ENCODE peak calls at places on chromosomes 3 and 15, in six cellular contexts. W is Panc1; B is Right ventricle myocardium superior; Y is EL; G is H54; S is activated naive CD8-positive, alpha-beta T cell treated with anti-CD3 and anti-CD28 coated beads, Interleukin-2, amount 50 U/mL, for 24 hours. Z is an unnamed sample.

GRCh38 chr15:63420333-63420741 is 38.7 kb upstream of the CA12 start:
- DNase-seq in W (no peak), B (no peak), Y (peak), G (no peak), S (no peak), Z (no peak)

GRCh38 chr15:57235865-57236264 is 140.4 kb upstream of the CGNL1 start:
- DNase-seq in W (no peak), B (no peak), Y (peak), G (no peak), S (no peak), Z (no peak)

GRCh38 chr3:79019137-79019923 is 748.5 kb downstream of the ROBO1 start:
- DNase-seq in W (peak), B (peak), Y (peak), G (peak), S (peak), Z (peak)

GRCh38 chr15:58698887-58699641 is 50.4 kb downstream of the ADAM10 start:
- DNase-seq in W (no peak), B (no peak), Y (no peak), G (no peak), S (no peak), Z (no peak)

GRCh38 chr15:35858707-35859106 is 312.7 kb upstream of the DPH6 start:
- DNase-seq in W (no peak), B (no peak), Y (no peak), G (no peak), S (no peak), Z (no peak)

GRCh38 chr3:72159487-72159886 is 374.5 kb upstream of the PROK2 start:
- DNase-seq in W (no peak), B (no peak), Y (no peak), G (no peak), S (no peak), Z (no peak)

GRCh38 chr15:98951004-98951403 is 56.6 kb downstream of the PGPEP1L start:
- DNase-seq in W (no peak), B (no peak), Y (no peak), G (no peak), S (no peak), Z (no peak)

GRCh38 chr3:187006884-187007630 is 76.7 kb downstream of the ST6GAL1 start:
- DNase-seq in W (no peak), B (no peak), Y (no peak), G (no peak), S (no peak), Z (no peak)

GRCh38 chr3:49004352-49005297 is 2.6 kb upstream of the WDR6 start:
- DNase-seq in W (no peak), B (peak), Y (no peak), G (no peak), S (no peak), Z (no peak)

GRCh38 chr15:74664028-74664616 is 31.7 kb downstream of the EDC3 start:
- DNase-seq in W (no peak), B (peak), Y (peak), G (no peak), S (no peak), Z (no peak)

GRCh38 chr3:28905798-28906197 is 375.1 kb upstream of the RBMS3 start:
- DNase-seq in W (no peak), B (no peak), Y (no peak), G (no peak), S (no peak), Z (no peak)

GRCh38 chr15:101551696-101552591 is 62.4 kb upstream of the PCSK6 start:
- DNase-seq in W (no peak), B (no peak), Y (no peak), G (no peak), S (no peak), Z (no peak)

GRCh38 chr3:65493938-65494337 is 544.8 kb downstream of the MAGI1 start:
- DNase-seq in W (no peak), B (no peak), Y (no peak), G (no peak), S (no peak), Z (no peak)

GRCh38 chr3:195550723-195551122 is 7.6 kb upstream of the PPP1R2 start:
- DNase-seq in W (no peak), B (no peak), Y (no peak), G (no peak), S (peak), Z (peak)

GRCh38 chr15:42371125-42371524 is 11.8 kb downstream of the CAPN3 start:
- DNase-seq in W (no peak), B (no peak), Y (peak), G (no peak), S (no peak), Z (no peak)

GRCh38 chr15:36080759-36081158 is 498.7 kb upstream of the CDIN1 start:
- DNase-seq in W (no peak), B (peak), Y (no peak), G (no peak), S (no peak), Z (no peak)

GRCh38 chr3:197353867-197354180 is 55.4 kb upstream of the DLG1 start:
- DNase-seq in W (no peak), B (no peak), Y (peak), G (no peak), S (no peak), Z (no peak)

GRCh38 chr3:29412117-29412516 is 131.2 kb downstream of the RBMS3 start:
- DNase-seq in W (no peak), B (no peak), Y (no peak), G (no peak), S (no peak), Z (no peak)

GRCh38 chr3:102006812-102007485 is 157.6 kb downstream of the NFKBIZ start:
- DNase-seq in W (peak), B (peak), Y (peak), G (peak), S (no peak), Z (no peak)

GRCh38 chr3:46361408-46362283 is 7.7 kb downstream of the CCR2 start:
- DNase-seq in W (no peak), B (peak), Y (peak), G (no peak), S (no peak), Z (peak)

GRCh38 chr15:69823223-69823907 is 274.4 kb downstream of the TLE3 start:
- DNase-seq in W (no peak), B (no peak), Y (peak), G (peak), S (no peak), Z (no peak)

GRCh38 chr15:60669351-60669750 is 190.4 kb upstream of the ICE2 start:
- DNase-seq in W (no peak), B (no peak), Y (no peak), G (no peak), S (no peak), Z (no peak)

GRCh38 chr3:99659032-99659431 is 20.6 kb downstream of the COL8A1 start:
- DNase-seq in W (no peak), B (peak), Y (peak), G (no peak), S (no peak), Z (no peak)

GRCh38 chr3:134685881-134686802 is 35.3 kb upstream of the KY start:
- DNase-seq in W (no peak), B (no peak), Y (peak), G (no peak), S (no peak), Z (no peak)

GRCh38 chr3:87145553-87145952 is 81.6 kb upstream of the CHMP2B start:
- DNase-seq in W (no peak), B (no peak), Y (peak), G (no peak), S (peak), Z (no peak)